ENCODE peak calls at places on chromosome 5, in eight cellular contexts. N is A549; A is fibroblast of lung; B is endothelial cell of umbilical vein; H is iPS DF 6.9; U is tibial nerve; D is effector memory CD4-positive, alpha-beta T cell; T is CD8-positive, alpha-beta memory T cell. I is an unnamed sample.

GRCh38 chr5:43601454-43602260 is 1.3 kb upstream of the NNT start:
- DNase-seq in N (no peak), A (peak), B (peak), H (no peak), U (no peak), D (no peak), T (no peak), I (no peak)

GRCh38 chr5:84287964-84288363 is 96.7 kb downstream of the EDIL3 start:
- DNase-seq in N (peak), A (peak), B (peak), H (no peak), U (no peak), D (no peak), T (no peak), I (peak)

GRCh38 chr5:35237580-35238376 is 7.5 kb upstream of the PRLR start:
- DNase-seq in N (peak), A (no peak), B (no peak), H (no peak), U (no peak), D (no peak), T (no peak), I (no peak)

GRCh38 chr5:157303667-157304327 is 37.9 kb downstream of the CYFIP2 start:
- DNase-seq in N (peak), A (no peak), B (no peak), H (no peak), U (no peak), D (peak), T (peak), I (no peak)

GRCh38 chr5:35679351-35679750 is 61.7 kb downstream of the SPEF2 start:
- DNase-seq in N (no peak), A (no peak), B (no peak), H (no peak), U (no peak), D (no peak), T (no peak), I (no peak)

GRCh38 chr5:167642779-167643517 is 648.5 kb upstream of the WWC1 start:
- DNase-seq in N (peak), A (peak), B (peak), H (no peak), U (no peak), D (no peak), T (no peak), I (no peak)

GRCh38 chr5:116887104-116887503 is 312.5 kb upstream of the SEMA6A start:
- DNase-seq in N (no peak), A (no peak), B (no peak), H (no peak), U (no peak), D (no peak), T (no peak), I (no peak)

GRCh38 chr5:156326718-156327259 is at the start of gene SGCD:
- DNase-seq in N (peak), A (peak), B (peak), H (no peak), U (peak), D (no peak), T (no peak), I (no peak)

GRCh38 chr5:80140496-80140895 is 105.3 kb downstream of the THBS4 start:
- DNase-seq in N (no peak), A (no peak), B (no peak), H (no peak), U (no peak), D (no peak), T (no peak), I (no peak)

GRCh38 chr5:144032375-144032774 is 138.1 kb downstream of the YIPF5 start:
- DNase-seq in N (no peak), A (no peak), B (no peak), H (no peak), U (no peak), D (no peak), T (no peak), I (no peak)

GRCh38 chr5:157100140-157100679 is 8.6 kb downstream of the HAVCR2 start:
- DNase-seq in N (peak), A (peak), B (no peak), H (no peak), U (no peak), D (no peak), T (no peak), I (no peak)

GRCh38 chr5:89968870-89969472 is 440.6 kb downstream of the CETN3 start:
- DNase-seq in N (no peak), A (peak), B (no peak), H (no peak), U (no peak), D (no peak), T (no peak), I (no peak)

GRCh38 chr5:95410269-95410668 is 19.1 kb downstream of the FAM81B start:
- DNase-seq in N (no peak), A (no peak), B (no peak), H (no peak), U (no peak), D (no peak), T (no peak), I (no peak)

GRCh38 chr5:60206234-60206633 is 312.7 kb upstream of the PDE4D start:
- DNase-seq in N (no peak), A (no peak), B (no peak), H (no peak), U (no peak), D (no peak), T (no peak), I (no peak)

GRCh38 chr5:57184322-57184721 is 10.5 kb downstream of the GPBP1 start:
- DNase-seq in N (peak), A (no peak), B (no peak), H (no peak), U (no peak), D (no peak), T (no peak), I (no peak)

GRCh38 chr5:180126716-180127681 is 55.4 kb upstream of the RNF130 start:
- DNase-seq in N (peak), A (no peak), B (no peak), H (no peak), U (no peak), D (no peak), T (no peak), I (no peak)

GRCh38 chr5:157571357-157571827 is 4.2 kb downstream of the ADAM19 start:
- DNase-seq in N (no peak), A (peak), B (no peak), H (no peak), U (no peak), D (no peak), T (no peak), I (no peak)

GRCh38 chr5:107337281-107337680 is 333.5 kb downstream of the EFNA5 start:
- DNase-seq in N (peak), A (no peak), B (no peak), H (no peak), U (no peak), D (no peak), T (no peak), I (peak)

GRCh38 chr5:61678966-61679365 is 346.9 kb downstream of the ZSWIM6 start:
- DNase-seq in N (peak), A (no peak), B (no peak), H (no peak), U (no peak), D (no peak), T (no peak), I (no peak)

GRCh38 chr5:102523541-102524175 is 24.9 kb upstream of the SLCO6A1 start:
- DNase-seq in N (no peak), A (no peak), B (no peak), H (no peak), U (no peak), D (no peak), T (no peak), I (no peak)

GRCh38 chr5:60223342-60223741 is 329.8 kb upstream of the PDE4D start:
- DNase-seq in N (no peak), A (no peak), B (no peak), H (no peak), U (no peak), D (no peak), T (no peak), I (peak)

GRCh38 chr5:134003957-134004625 is 684 bp downstream of the VDAC1 start:
- DNase-seq in N (peak), A (peak), B (peak), H (no peak), U (peak), D (no peak), T (peak), I (no peak)

GRCh38 chr5:122346897-122347581 is 35.0 kb downstream of the SNCAIP start:
- DNase-seq in N (no peak), A (no peak), B (no peak), H (no peak), U (no peak), D (no peak), T (no peak), I (no peak)

GRCh38 chr5:61631438-61631941 is 299.4 kb downstream of the ZSWIM6 start:
- DNase-seq in N (no peak), A (peak), B (peak), H (no peak), U (peak), D (no peak), T (no peak), I (no peak)

GRCh38 chr5:10301842-10302610 is 5.7 kb downstream of the CMBL start:
- DNase-seq in N (peak), A (no peak), B (no peak), H (no peak), U (no peak), D (no peak), T (no peak), I (no peak)

GRCh38 chr5:10303699-10304170 is 4.0 kb downstream of the CMBL start:
- DNase-seq in N (no peak), A (no peak), B (no peak), H (no peak), U (no peak), D (no peak), T (no peak), I (no peak)

GRCh38 chr5:10304932-10305331 is 2.8 kb downstream of the CMBL start:
- DNase-seq in N (peak), A (no peak), B (no peak), H (no peak), U (no peak), D (no peak), T (no peak), I (no peak)

GRCh38 chr5:10301266-10301665 is 6.4 kb downstream of the CMBL start:
- DNase-seq in N (no peak), A (no peak), B (no peak), H (no peak), U (no peak), D (no peak), T (no peak), I (no peak)

DNA sequence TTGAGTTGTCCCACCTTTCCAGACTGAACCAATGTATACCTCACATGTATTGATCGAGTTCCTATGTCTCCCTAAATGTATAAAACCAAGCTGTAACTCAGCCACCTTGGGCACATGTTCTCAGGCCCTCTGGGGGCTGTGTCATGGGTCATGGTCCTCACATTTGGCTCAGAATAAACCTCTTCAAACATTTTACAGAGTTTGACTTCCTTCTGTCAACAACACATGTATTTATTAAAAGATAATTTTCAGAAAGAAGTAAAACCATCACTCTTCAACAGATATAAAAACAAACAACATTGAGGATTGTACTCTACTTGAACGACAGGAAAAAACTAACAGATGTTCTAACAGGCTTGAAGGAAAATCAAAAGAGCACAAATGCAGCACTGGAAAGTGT is 4.5 kb downstream of the CMBL start:
- DNase-seq in N (no peak), A (no peak), B (no peak), H (no peak), U (no peak), D (no peak), T (no peak), I (no peak)
- H3K27ac ChIP-seq in N (peak), A (no peak), B (no peak), H (no peak), U (no peak), D (no peak), T (peak), I (no peak)

GRCh38 chr5:142356318-142356715 is 31.5 kb upstream of the SPRY4 start:
- DNase-seq in N (no peak), A (peak), B (no peak), H (no peak), U (no peak), D (no peak), T (no peak), I (no peak)
- H3K27ac ChIP-seq in N (peak), A (peak), B (peak), H (no peak), U (peak), D (peak), T (peak), I (peak)

GRCh38 chr5:159821541-159821940 is 94.7 kb upstream of the ADRA1B start:
- DNase-seq in N (no peak), A (no peak), B (no peak), H (no peak), U (no peak), D (no peak), T (no peak), I (no peak)

GRCh38 chr5:159817262-159818029 is 98.8 kb upstream of the ADRA1B start:
- DNase-seq in N (no peak), A (no peak), B (no peak), H (no peak), U (no peak), D (no peak), T (no peak), I (no peak)

GRCh38 chr5:159820692-159821091 is 95.6 kb upstream of the ADRA1B start:
- DNase-seq in N (no peak), A (no peak), B (no peak), H (no peak), U (no peak), D (no peak), T (no peak), I (no peak)

GRCh38 chr5:159824188-159825153 is 91.8 kb upstream of the ADRA1B start:
- DNase-seq in N (no peak), A (no peak), B (no peak), H (no peak), U (no peak), D (no peak), T (no peak), I (no peak)

DNA sequence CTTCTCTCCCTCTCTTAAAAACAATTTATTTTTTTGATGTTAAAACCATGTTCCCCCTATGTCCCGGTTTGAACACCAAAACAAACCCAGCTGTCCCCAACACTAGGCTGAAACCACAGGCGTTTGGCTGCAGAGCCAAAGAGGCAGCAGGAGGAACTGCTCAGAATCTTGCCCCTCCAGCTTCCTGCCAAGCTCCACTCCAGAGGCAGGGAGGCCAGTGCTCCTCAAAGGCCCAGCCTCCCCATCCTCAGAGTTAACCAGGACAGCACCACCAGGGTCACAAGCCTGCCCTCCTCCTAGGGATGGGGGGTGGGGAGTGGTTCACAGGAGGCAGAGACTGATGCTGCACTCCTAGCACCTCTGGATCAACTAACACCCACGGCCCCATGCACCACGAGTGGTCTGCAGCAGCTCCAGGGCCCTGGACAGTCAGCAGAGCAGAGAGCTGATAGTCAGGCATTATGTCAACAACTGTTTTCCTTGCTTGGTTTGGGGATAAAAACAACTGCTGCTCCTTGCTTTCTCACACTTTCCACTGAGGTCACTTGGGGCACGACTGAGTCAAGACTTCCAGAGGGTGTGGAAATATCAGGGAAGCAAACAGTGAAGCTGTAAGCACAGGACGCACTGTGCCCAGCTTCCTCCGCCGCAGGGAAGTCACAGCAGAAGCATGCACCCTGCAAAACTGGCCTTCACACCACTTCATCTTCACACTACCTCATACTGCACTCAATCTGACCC is 96.4 kb upstream of the ADRA1B start:
- DNase-seq in N (peak), A (peak), B (no peak), H (no peak), U (peak), D (no peak), T (no peak), I (no peak)
- H3K27ac ChIP-seq in N (peak), A (no peak), B (no peak), H (no peak), U (peak), D (no peak), T (no peak), I (no peak)

DNA sequence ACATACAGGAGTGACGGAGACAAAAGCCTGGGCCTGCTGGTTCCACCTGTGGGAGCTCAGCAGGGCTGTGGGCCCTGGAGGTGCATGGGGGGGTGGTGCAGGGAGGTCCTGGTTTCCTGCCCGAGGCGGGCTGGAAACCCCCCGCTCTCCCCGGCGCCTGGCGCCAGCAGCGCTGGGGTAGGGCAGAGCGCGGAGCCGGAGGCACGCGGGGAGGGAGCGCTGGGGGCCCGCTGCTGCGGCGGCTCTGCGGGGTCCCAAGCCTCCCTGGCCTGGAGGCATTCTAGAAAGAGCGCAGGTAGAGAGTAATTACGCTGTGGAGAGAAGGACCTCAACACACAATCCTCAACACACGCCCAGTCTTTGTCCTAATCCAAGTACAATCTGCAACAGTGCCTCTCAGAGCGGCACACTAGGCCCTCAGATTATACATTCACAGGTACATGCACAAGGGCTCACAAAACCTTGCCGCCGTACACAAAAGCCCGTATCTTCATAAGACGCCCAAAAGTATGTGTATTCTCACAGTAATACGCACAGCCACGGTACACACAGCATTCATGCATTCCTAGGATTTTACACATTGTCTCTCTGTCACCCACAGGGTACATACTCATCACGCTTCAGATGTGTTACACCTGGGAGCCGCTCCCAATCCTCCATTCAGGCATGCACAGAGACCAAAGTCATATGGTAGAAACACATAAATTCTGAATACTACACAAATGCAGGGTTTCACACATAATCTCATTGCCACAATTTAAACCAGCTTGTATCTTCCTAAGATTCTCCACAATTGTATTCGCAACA is 2.1 kb upstream of the HAND1 start:
- DNase-seq in N (no peak), A (no peak), B (no peak), H (no peak), U (no peak), D (no peak), T (no peak), I (no peak)
- H3K27ac ChIP-seq in N (no peak), A (no peak), B (no peak), H (no peak), U (no peak), D (no peak), T (no peak), I (no peak)

GRCh38 chr5:78824826-78825225 is 160.3 kb downstream of the ARSB start:
- DNase-seq in N (no peak), A (peak), B (no peak), H (no peak), U (no peak), D (no peak), T (no peak), I (no peak)
- H3K27ac ChIP-seq in N (no peak), A (no peak), B (no peak), H (no peak), U (no peak), D (no peak), T (no peak), I (no peak)

DNA sequence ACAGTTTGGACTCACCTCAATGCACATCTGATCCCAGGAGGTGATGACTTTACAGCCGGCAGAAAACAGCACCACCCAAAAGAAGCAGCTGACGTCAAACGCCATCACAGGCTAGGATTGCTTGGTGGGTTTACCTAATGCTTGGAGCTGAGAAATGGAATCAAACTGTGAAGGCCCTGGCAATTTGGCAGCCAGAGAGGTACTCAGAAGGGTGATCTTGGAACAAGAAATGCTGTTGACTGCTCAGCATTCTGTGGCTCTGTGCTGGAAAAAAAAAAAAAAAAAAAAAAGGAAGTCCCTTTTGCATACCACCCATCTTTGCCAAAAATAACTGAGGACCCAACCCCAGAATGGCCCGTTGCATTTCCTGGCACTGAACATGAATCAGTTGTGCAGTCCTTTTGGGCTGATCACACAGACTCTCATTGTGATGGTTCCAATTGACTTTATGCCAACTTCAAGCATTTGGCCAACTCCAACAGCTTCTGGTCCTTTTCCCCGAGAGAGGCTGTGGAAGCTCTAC is at the start of gene CD180:
- DNase-seq in N (no peak), A (no peak), B (no peak), H (no peak), U (no peak), D (no peak), T (no peak), I (no peak)
- H3K27ac ChIP-seq in N (no peak), A (no peak), B (no peak), H (no peak), U (peak), D (no peak), T (no peak), I (no peak)

DNA sequence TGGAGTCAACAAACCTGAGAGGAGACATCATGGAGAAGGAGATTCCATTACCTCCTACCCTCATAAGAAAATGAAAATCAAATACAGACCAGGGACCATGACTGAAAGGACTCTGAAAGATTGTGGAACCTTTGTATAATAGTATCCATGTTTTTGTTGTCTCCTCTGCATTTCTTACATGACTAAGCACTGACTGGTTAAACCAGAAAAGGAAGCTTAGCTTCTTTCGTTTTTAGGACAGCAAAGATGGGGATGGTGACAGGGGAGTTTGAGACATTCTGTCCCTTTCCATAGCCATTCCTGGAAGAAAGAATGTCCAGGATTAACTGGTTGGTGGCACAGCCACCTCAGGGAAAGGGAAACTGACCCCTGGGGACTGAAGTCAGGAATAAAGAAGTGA is 22.2 kb downstream of the ITGA1 start:
- DNase-seq in N (no peak), A (peak), B (no peak), H (no peak), U (no peak), D (no peak), T (no peak), I (peak)
- H3K27ac ChIP-seq in N (peak), A (peak), B (no peak), H (no peak), U (peak), D (no peak), T (no peak), I (peak)

GRCh38 chr5:81629986-81630385 is 120.9 kb downstream of the SSBP2 start:
- DNase-seq in N (no peak), A (no peak), B (no peak), H (no peak), U (no peak), D (no peak), T (no peak), I (no peak)
- H3K27ac ChIP-seq in N (no peak), A (no peak), B (no peak), H (no peak), U (no peak), D (no peak), T (no peak), I (no peak)

GRCh38 chr5:68544656-68545565 is 329.4 kb downstream of the PIK3R1 start:
- DNase-seq in N (peak), A (no peak), B (no peak), H (no peak), U (no peak), D (no peak), T (no peak), I (no peak)
- H3K27ac ChIP-seq in N (peak), A (peak), B (no peak), H (no peak), U (no peak), D (no peak), T (no peak), I (no peak)